ENCODE peak calls at places on chromosomes 1 and 21, in four cellular contexts. P is T-helper 22 cell, G is pancreas, S is KG1. T is an unnamed sample.

GRCh38 chr1:18554597-18554996 is 73.9 kb downstream of the KLHDC7A start:
- DNase-seq in P (no peak), G (no peak), S (no peak), T (no peak)

GRCh38 chr1:112881742-112882127 is 74.3 kb downstream of the SLC16A1 start:
- DNase-seq in P (no peak), G (no peak), S (no peak), T (no peak)

GRCh38 chr1:30929135-30929889 is 20.8 kb upstream of the SDC3 start:
- DNase-seq in P (no peak), G (peak; percentile 48), S (peak; percentile 69), T (no peak)

GRCh38 chr21:43315244-43316137 is 111.4 kb downstream of the SIK1 start:
- DNase-seq in P (no peak), G (no peak), S (no peak), T (peak; percentile 61)

GRCh38 chr21:34613679-34614442 is 1.1 kb downstream of the RCAN1 start:
- DNase-seq in P (no peak), G (no peak), S (no peak), T (no peak)

GRCh38 chr1:100213141-100213540 is 35.1 kb upstream of the LRRC39 start:
- DNase-seq in P (no peak), G (no peak), S (no peak), T (peak; percentile 69)

GRCh38 chr21:15421947-15422346 is 307.8 kb upstream of the USP25 start:
- DNase-seq in P (no peak), G (no peak), S (no peak), T (no peak)

GRCh38 chr1:46612937-46613660 is 3.5 kb downstream of the MOB3C start:
- DNase-seq in P (no peak), G (peak; percentile 63), S (no peak), T (peak; percentile 78)

GRCh38 chr1:105087496-105087895 is 1337.8 kb downstream of the AMY1C start:
- DNase-seq in P (no peak), G (no peak), S (no peak), T (no peak)

GRCh38 chr1:203536981-203537455 is 43.1 kb downstream of the OPTC start:
- DNase-seq in P (no peak), G (peak; percentile 79), S (no peak), T (no peak)

T was measured in kidney.